ENCODE peak calls at places on chromosome 11, in seven cellular contexts. One of them, this sample, is unnamed.

GRCh38 chr11:80155412-80156017 is 714.7 kb upstream of the TENM4 start:
- DNase-seq in stomach: no peak
- DNase-seq in CD4-positive, alpha-beta memory T cell: no peak
- DNase-seq in gastrocnemius medialis: no peak
- DNase-seq in pancreas: no peak
- DNase-seq in GM23338: peak; percentile 80
- DNase-seq in tibial artery: no peak
- DNase-seq in this sample: no peak

GRCh38 chr11:106695506-106695905 is 322.8 kb downstream of the GUCY1A2 start:
- DNase-seq in stomach: no peak
- DNase-seq in CD4-positive, alpha-beta memory T cell: no peak
- DNase-seq in gastrocnemius medialis: no peak
- DNase-seq in pancreas: no peak
- DNase-seq in GM23338: no peak
- DNase-seq in tibial artery: no peak
- DNase-seq in this sample: no peak

GRCh38 chr11:61052182-61052972 is 49.9 kb upstream of the CD5 start:
- DNase-seq in stomach: no peak
- DNase-seq in CD4-positive, alpha-beta memory T cell: no peak
- DNase-seq in gastrocnemius medialis: no peak
- DNase-seq in pancreas: no peak
- DNase-seq in GM23338: no peak
- DNase-seq in tibial artery: no peak
- DNase-seq in this sample: no peak

GRCh38 chr11:130435671-130436070 is 7.3 kb upstream of the ADAMTS8 start:
- DNase-seq in stomach: no peak
- DNase-seq in CD4-positive, alpha-beta memory T cell: no peak
- DNase-seq in gastrocnemius medialis: no peak
- DNase-seq in pancreas: no peak
- DNase-seq in GM23338: no peak
- DNase-seq in tibial artery: no peak
- DNase-seq in this sample: no peak

GRCh38 chr11:64644348-64645242 is 53.6 kb downstream of the SLC22A12 start:
- DNase-seq in stomach: no peak
- DNase-seq in CD4-positive, alpha-beta memory T cell: no peak
- DNase-seq in gastrocnemius medialis: no peak
- DNase-seq in pancreas: no peak
- DNase-seq in GM23338: peak; percentile 71
- DNase-seq in tibial artery: no peak
- DNase-seq in this sample: no peak

GRCh38 chr11:96524475-96524874 is 134.7 kb downstream of the JRKL start:
- DNase-seq in stomach: no peak
- DNase-seq in CD4-positive, alpha-beta memory T cell: no peak
- DNase-seq in gastrocnemius medialis: no peak
- DNase-seq in pancreas: no peak
- DNase-seq in GM23338: no peak
- DNase-seq in tibial artery: no peak
- DNase-seq in this sample: no peak

GRCh38 chr11:60498853-60499252 is 6.3 kb downstream of the MS4A12 start:
- DNase-seq in stomach: no peak
- DNase-seq in CD4-positive, alpha-beta memory T cell: no peak
- DNase-seq in gastrocnemius medialis: no peak
- DNase-seq in pancreas: no peak
- DNase-seq in GM23338: no peak
- DNase-seq in tibial artery: peak; percentile 28
- DNase-seq in this sample: no peak

GRCh38 chr11:115269193-115269592 is 235.0 kb downstream of the CADM1 start:
- DNase-seq in stomach: no peak
- DNase-seq in CD4-positive, alpha-beta memory T cell: no peak
- DNase-seq in gastrocnemius medialis: no peak
- DNase-seq in pancreas: no peak
- DNase-seq in GM23338: no peak
- DNase-seq in tibial artery: no peak
- DNase-seq in this sample: no peak

GRCh38 chr11:124740277-124740882 is 638 bp downstream of the NRGN start:
- DNase-seq in stomach: no peak
- DNase-seq in CD4-positive, alpha-beta memory T cell: peak; percentile 54
- DNase-seq in gastrocnemius medialis: no peak
- DNase-seq in pancreas: peak; percentile 33
- DNase-seq in GM23338: peak; percentile 43
- DNase-seq in tibial artery: no peak
- DNase-seq in this sample: peak; percentile 55

GRCh38 chr11:113673566-113674396 is 32.3 kb downstream of the TMPRSS5 start:
- DNase-seq in stomach: no peak
- DNase-seq in CD4-positive, alpha-beta memory T cell: no peak
- DNase-seq in gastrocnemius medialis: no peak
- DNase-seq in pancreas: no peak
- DNase-seq in GM23338: no peak
- DNase-seq in tibial artery: no peak
- DNase-seq in this sample: no peak

GRCh38 chr11:67436459-67437081 is 912 bp downstream of the PTPRCAP start:
- DNase-seq in stomach: peak; percentile 44
- DNase-seq in CD4-positive, alpha-beta memory T cell: peak; percentile 56
- DNase-seq in gastrocnemius medialis: no peak
- DNase-seq in pancreas: no peak
- DNase-seq in GM23338: peak; percentile 86
- DNase-seq in tibial artery: no peak
- DNase-seq in this sample: no peak

GRCh38 chr11:117378966-117379865 is 51.6 kb downstream of the CEP164 start:
- DNase-seq in stomach: no peak
- DNase-seq in CD4-positive, alpha-beta memory T cell: no peak
- DNase-seq in gastrocnemius medialis: no peak
- DNase-seq in pancreas: no peak
- DNase-seq in GM23338: no peak
- DNase-seq in tibial artery: no peak
- DNase-seq in this sample: no peak

GRCh38 chr11:22193348-22194051 is 615 bp downstream of the ANO5 start:
- DNase-seq in stomach: peak; percentile 26
- DNase-seq in CD4-positive, alpha-beta memory T cell: no peak
- DNase-seq in gastrocnemius medialis: peak; percentile 45
- DNase-seq in pancreas: peak; percentile 39
- DNase-seq in GM23338: peak; percentile 77
- DNase-seq in tibial artery: peak; percentile 19
- DNase-seq in this sample: peak; percentile 29

GRCh38 chr11:43316451-43316850 is 4.7 kb downstream of the API5 start:
- DNase-seq in stomach: no peak
- DNase-seq in CD4-positive, alpha-beta memory T cell: no peak
- DNase-seq in gastrocnemius medialis: no peak
- DNase-seq in pancreas: no peak
- DNase-seq in GM23338: no peak
- DNase-seq in tibial artery: no peak
- DNase-seq in this sample: no peak

GRCh38 chr11:86443415-86443814 is 68.7 kb downstream of the CCDC81 start:
- DNase-seq in stomach: no peak
- DNase-seq in CD4-positive, alpha-beta memory T cell: no peak
- DNase-seq in gastrocnemius medialis: no peak
- DNase-seq in pancreas: no peak
- DNase-seq in GM23338: no peak
- DNase-seq in tibial artery: no peak
- DNase-seq in this sample: no peak

GRCh38 chr11:133163463-133164419 is 368.6 kb downstream of the OPCML start:
- DNase-seq in stomach: no peak
- DNase-seq in CD4-positive, alpha-beta memory T cell: no peak
- DNase-seq in gastrocnemius medialis: no peak
- DNase-seq in pancreas: no peak
- DNase-seq in GM23338: peak; percentile 86
- DNase-seq in tibial artery: no peak
- DNase-seq in this sample: no peak

GRCh38 chr11:77381749-77382693 is 80.5 kb upstream of the GDPD4 start:
- DNase-seq in stomach: no peak
- DNase-seq in CD4-positive, alpha-beta memory T cell: no peak
- DNase-seq in gastrocnemius medialis: no peak
- DNase-seq in pancreas: no peak
- DNase-seq in GM23338: no peak
- DNase-seq in tibial artery: no peak
- DNase-seq in this sample: no peak

GRCh38 chr11:129973068-129973467 is 29.6 kb downstream of the PRDM10 start:
- DNase-seq in stomach: no peak
- DNase-seq in CD4-positive, alpha-beta memory T cell: no peak
- DNase-seq in gastrocnemius medialis: no peak
- DNase-seq in pancreas: no peak
- DNase-seq in GM23338: peak; percentile 28
- DNase-seq in tibial artery: no peak
- DNase-seq in this sample: no peak

GRCh38 chr11:125743681-125744080 is 2.4 kb upstream of the PATE1 start:
- DNase-seq in stomach: no peak
- DNase-seq in CD4-positive, alpha-beta memory T cell: no peak
- DNase-seq in gastrocnemius medialis: no peak
- DNase-seq in pancreas: no peak
- DNase-seq in GM23338: no peak
- DNase-seq in tibial artery: no peak
- DNase-seq in this sample: no peak

GRCh38 chr11:58391879-58392278 is 14.8 kb downstream of the OR5B3 start:
- DNase-seq in stomach: no peak
- DNase-seq in CD4-positive, alpha-beta memory T cell: no peak
- DNase-seq in gastrocnemius medialis: no peak
- DNase-seq in pancreas: no peak
- DNase-seq in GM23338: no peak
- DNase-seq in tibial artery: no peak
- DNase-seq in this sample: no peak

GRCh38 chr11:121053244-121053643 is 29.3 kb downstream of the TBCEL start:
- DNase-seq in stomach: no peak
- DNase-seq in CD4-positive, alpha-beta memory T cell: no peak
- DNase-seq in gastrocnemius medialis: no peak
- DNase-seq in pancreas: no peak
- DNase-seq in GM23338: no peak
- DNase-seq in tibial artery: no peak
- DNase-seq in this sample: no peak

GRCh38 chr11:57541099-57541670 is 3.8 kb downstream of the SMTNL1 start:
- DNase-seq in stomach: no peak
- DNase-seq in CD4-positive, alpha-beta memory T cell: no peak
- DNase-seq in gastrocnemius medialis: peak; percentile 82
- DNase-seq in pancreas: no peak
- DNase-seq in GM23338: no peak
- DNase-seq in tibial artery: no peak
- DNase-seq in this sample: no peak

GRCh38 chr11:4370166-4370565 is 2.0 kb upstream of the OR52B4 start:
- DNase-seq in stomach: no peak
- DNase-seq in CD4-positive, alpha-beta memory T cell: no peak
- DNase-seq in gastrocnemius medialis: no peak
- DNase-seq in pancreas: no peak
- DNase-seq in GM23338: no peak
- DNase-seq in tibial artery: no peak
- DNase-seq in this sample: no peak

DNA sequence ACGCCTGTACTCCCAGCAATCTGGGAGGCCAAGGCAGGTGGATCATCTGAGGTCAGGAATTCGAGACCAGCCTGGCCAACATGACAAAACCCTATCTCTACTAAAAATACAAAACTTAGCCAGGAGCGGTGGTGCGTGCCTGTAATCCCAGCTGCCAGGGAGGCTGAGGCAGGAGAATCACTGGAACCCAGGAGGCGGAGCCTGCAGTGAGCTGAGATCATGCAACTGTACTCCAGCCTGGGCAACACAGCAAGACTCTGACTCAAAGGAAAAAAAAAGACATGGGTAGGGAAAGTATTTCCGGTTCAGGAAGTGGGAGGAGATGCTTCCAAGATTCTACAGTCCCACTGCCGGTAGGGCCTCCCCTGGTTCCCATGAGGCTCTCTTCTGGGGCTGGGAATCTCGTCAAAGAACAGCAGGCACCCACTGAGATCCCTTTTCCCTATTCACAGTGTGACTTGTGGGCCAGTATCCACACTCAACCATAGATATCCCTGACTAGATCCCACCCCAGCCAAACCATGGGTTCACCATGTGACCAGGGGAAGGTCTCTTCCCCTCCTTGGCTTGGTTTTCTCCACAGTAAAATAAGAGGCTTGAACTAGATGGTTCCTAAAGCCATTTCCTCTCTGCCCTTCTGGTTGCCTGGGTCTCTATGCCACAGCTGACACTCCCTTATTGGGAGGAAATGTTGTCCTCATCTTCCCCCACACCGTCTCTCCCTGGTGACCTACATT is 443.3 kb downstream of the BUD13 start:
- DNase-seq in stomach: no peak
- DNase-seq in CD4-positive, alpha-beta memory T cell: no peak
- DNase-seq in gastrocnemius medialis: no peak
- DNase-seq in pancreas: no peak
- DNase-seq in GM23338: no peak
- DNase-seq in tibial artery: no peak
- DNase-seq in this sample: no peak
- H3K4me3 ChIP-seq in stomach: no peak overlapping the region
- H3K4me3 ChIP-seq in CD4-positive, alpha-beta memory T cell: no peak overlapping the region
- H3K4me3 ChIP-seq in gastrocnemius medialis: no peak overlapping the region
- H3K4me3 ChIP-seq in pancreas: no peak overlapping the region
- H3K4me3 ChIP-seq in GM23338: no peak overlapping the region
- H3K4me3 ChIP-seq in tibial artery: no peak overlapping the region
- H3K4me3 ChIP-seq in this sample: no peak overlapping the region

GRCh38 chr11:110134120-110134519 is 40.9 kb downstream of the ZC3H12C start:
- DNase-seq in stomach: no peak
- DNase-seq in CD4-positive, alpha-beta memory T cell: no peak
- DNase-seq in gastrocnemius medialis: no peak
- DNase-seq in pancreas: no peak
- DNase-seq in GM23338: no peak
- DNase-seq in tibial artery: no peak
- DNase-seq in this sample: no peak

GRCh38 chr11:110128161-110128560 is 35.0 kb downstream of the ZC3H12C start:
- DNase-seq in stomach: no peak
- DNase-seq in CD4-positive, alpha-beta memory T cell: no peak
- DNase-seq in gastrocnemius medialis: no peak
- DNase-seq in pancreas: no peak
- DNase-seq in GM23338: peak; percentile 74
- DNase-seq in tibial artery: no peak
- DNase-seq in this sample: no peak

GRCh38 chr11:110131386-110132123 is 38.4 kb downstream of the ZC3H12C start:
- DNase-seq in stomach: no peak
- DNase-seq in CD4-positive, alpha-beta memory T cell: no peak
- DNase-seq in gastrocnemius medialis: no peak
- DNase-seq in pancreas: no peak
- DNase-seq in GM23338: peak; percentile 3
- DNase-seq in tibial artery: no peak
- DNase-seq in this sample: no peak

GRCh38 chr11:110133182-110133581 is 40.0 kb downstream of the ZC3H12C start:
- DNase-seq in stomach: no peak
- DNase-seq in CD4-positive, alpha-beta memory T cell: no peak
- DNase-seq in gastrocnemius medialis: no peak
- DNase-seq in pancreas: no peak
- DNase-seq in GM23338: no peak
- DNase-seq in tibial artery: no peak
- DNase-seq in this sample: no peak

GRCh38 chr11:110130642-110131238 is 37.5 kb downstream of the ZC3H12C start:
- DNase-seq in stomach: no peak
- DNase-seq in CD4-positive, alpha-beta memory T cell: no peak
- DNase-seq in gastrocnemius medialis: no peak
- DNase-seq in pancreas: no peak
- DNase-seq in GM23338: peak; percentile 44
- DNase-seq in tibial artery: no peak
- DNase-seq in this sample: no peak
- H3K4me1 ChIP-seq in stomach: peaks cover 16% of the 10 kb centered on the region
- H3K4me1 ChIP-seq in CD4-positive, alpha-beta memory T cell: no peaks in the 10 kb centered on the region
- H3K4me1 ChIP-seq in gastrocnemius medialis: peaks cover 3% of the 10 kb centered on the region
- H3K4me1 ChIP-seq in pancreas: no peaks in the 10 kb centered on the region
- H3K4me1 ChIP-seq in GM23338: peaks cover 45% of the 10 kb centered on the region
- H3K4me1 ChIP-seq in tibial artery: peaks cover 3% of the 10 kb centered on the region
- H3K4me1 ChIP-seq in this sample: peaks cover 2% of the 10 kb centered on the region

GRCh38 chr11:66126064-66126463 is 56.0 kb downstream of the PACS1 start:
- DNase-seq in stomach: no peak
- DNase-seq in CD4-positive, alpha-beta memory T cell: no peak
- DNase-seq in gastrocnemius medialis: no peak
- DNase-seq in pancreas: no peak
- DNase-seq in GM23338: no peak
- DNase-seq in tibial artery: no peak
- DNase-seq in this sample: no peak
- H3K4me3 ChIP-seq in stomach: no peak overlapping the region
- H3K4me3 ChIP-seq in CD4-positive, alpha-beta memory T cell: no peak overlapping the region
- H3K4me3 ChIP-seq in gastrocnemius medialis: no peak overlapping the region
- H3K4me3 ChIP-seq in pancreas: no peak overlapping the region
- H3K4me3 ChIP-seq in GM23338: no peak overlapping the region
- H3K4me3 ChIP-seq in tibial artery: no peak overlapping the region
- H3K4me3 ChIP-seq in this sample: no peak overlapping the region

GRCh38 chr11:123491241-123491640 is 61.2 kb downstream of the GRAMD1B start:
- DNase-seq in stomach: no peak
- DNase-seq in CD4-positive, alpha-beta memory T cell: no peak
- DNase-seq in gastrocnemius medialis: no peak
- DNase-seq in pancreas: no peak
- DNase-seq in GM23338: no peak
- DNase-seq in tibial artery: no peak
- DNase-seq in this sample: no peak
- H3K4me1 ChIP-seq in stomach: no peaks in the 10 kb centered on the region
- H3K4me1 ChIP-seq in CD4-positive, alpha-beta memory T cell: no peaks in the 10 kb centered on the region
- H3K4me1 ChIP-seq in gastrocnemius medialis: no peaks in the 10 kb centered on the region
- H3K4me1 ChIP-seq in pancreas: no peaks in the 10 kb centered on the region
- H3K4me1 ChIP-seq in GM23338: peaks cover 22% of the 10 kb centered on the region
- H3K4me1 ChIP-seq in tibial artery: no peaks in the 10 kb centered on the region
- H3K4me1 ChIP-seq in this sample: no peaks in the 10 kb centered on the region